ENCODE peak calls at places on chromosomes 16 and 17, in eight cellular contexts. P is pancreas, J is endothelial cell, G is nephron progenitor cell, C is upper lobe of right lung, B is BJ, W is GM12878, F is AG09319. U is an unnamed sample.

GRCh38 chr17:55520402-55520801 is 9.2 kb upstream of the SMIM36 start:
- DNase-seq in P (no peak), B (no peak), C (no peak), F (no peak), J (no peak), W (no peak), G (no peak), U (no peak)

GRCh38 chr16:57643166-57643813 is 14.9 kb downstream of the ADGRG1 start:
- DNase-seq in J (no peak), G (no peak), F (no peak), B (peak; percentile 29), C (peak; percentile 78), P (no peak), W (no peak), U (no peak)

GRCh38 chr17:39349246-39349645 is 52.2 kb downstream of the FBXL20 start:
- DNase-seq in W (no peak), P (no peak), B (no peak), F (no peak), C (no peak), J (no peak), G (no peak), U (no peak)

GRCh38 chr16:12228607-12229499 is 252.3 kb downstream of the SNX29 start:
- DNase-seq in W (no peak), C (no peak), F (peak; percentile 75), B (peak; percentile 60), J (peak; percentile 65), G (peak; percentile 63), P (no peak), U (no peak)

GRCh38 chr17:79618383-79619067 is 7.7 kb upstream of the RBFOX3 start:
- DNase-seq in C (peak; percentile 31), J (no peak), G (no peak), P (peak; percentile 10), F (no peak), B (no peak), W (no peak), U (peak; percentile 8)

GRCh38 chr17:67151717-67152116 is 93.3 kb downstream of the HELZ start:
- DNase-seq in J (no peak), G (no peak), B (peak; percentile 14), C (no peak), F (no peak), W (no peak), P (no peak), U (no peak)

GRCh38 chr17:5912927-5913565 is 157.1 kb upstream of the WSCD1 start:
- DNase-seq in B (no peak), P (no peak), J (no peak), W (no peak), C (no peak), G (no peak), F (no peak), U (no peak)

GRCh38 chr16:65178151-65178550 is 56.3 kb upstream of the CDH11 start:
- DNase-seq in B (no peak), P (no peak), F (no peak), W (no peak), J (no peak), G (no peak), C (no peak), U (no peak)

GRCh38 chr17:50570516-50570915 is 10.0 kb downstream of the CACNA1G start:
- DNase-seq in J (no peak), B (no peak), C (no peak), W (no peak), P (no peak), F (no peak), G (no peak), U (no peak)

GRCh38 chr17:16935786-16936185 is 36.1 kb downstream of the TNFRSF13B start:
- DNase-seq in P (peak; percentile 1), F (no peak), B (no peak), G (no peak), J (no peak), C (no peak), W (no peak), U (no peak)

GRCh38 chr17:72205357-72205756 is 84.5 kb downstream of the SOX9 start:
- DNase-seq in F (no peak), C (no peak), W (no peak), G (no peak), J (no peak), B (no peak), P (no peak), U (no peak)

GRCh38 chr16:51326131-51326856 is 175.2 kb upstream of the SALL1 start:
- DNase-seq in C (no peak), F (no peak), B (peak; percentile 50), P (no peak), W (no peak), G (no peak), J (no peak), U (no peak)

GRCh38 chr16:14409563-14409962 is 220.5 kb downstream of the PARN start:
- DNase-seq in C (no peak), F (peak; percentile 82), J (no peak), P (no peak), B (peak; percentile 97), W (no peak), G (no peak), U (no peak)

GRCh38 chr17:41785876-41786226 is 660 bp downstream of the JUP start:
- DNase-seq in W (no peak), F (no peak), B (no peak), J (no peak), P (peak; percentile 73), G (no peak), C (peak; percentile 86), U (peak; percentile 82)

GRCh38 chr17:43449470-43450202 is 34.1 kb upstream of the DHX8 start:
- DNase-seq in P (peak; percentile 19), F (no peak), B (no peak), J (no peak), W (no peak), G (peak; percentile 22), C (no peak), U (no peak)

GRCh38 chr17:17926840-17927449 is 45.3 kb downstream of the TOM1L2 start:
- DNase-seq in C (no peak), B (no peak), J (no peak), F (no peak), W (no peak), G (no peak), P (no peak), U (no peak)

GRCh38 chr16:57914244-57915173 is 56.4 kb downstream of the CNGB1 start:
- DNase-seq in J (no peak), C (no peak), W (no peak), G (no peak), F (no peak), B (no peak), P (no peak), U (no peak)

GRCh38 chr17:17275991-17276390 is 5.1 kb downstream of the COPS3 start:
- DNase-seq in P (no peak), W (no peak), B (no peak), J (no peak), C (no peak), G (no peak), F (no peak), U (no peak)

GRCh38 chr17:72164340-72164739 is 43.5 kb downstream of the SOX9 start:
- DNase-seq in G (no peak), P (no peak), C (no peak), B (no peak), F (no peak), W (no peak), J (no peak), U (no peak)

GRCh38 chr17:17567631-17568030 is 23.9 kb downstream of the PEMT start:
- DNase-seq in B (no peak), W (no peak), J (no peak), G (no peak), P (peak; percentile 74), C (no peak), F (no peak), U (no peak)

DNA sequence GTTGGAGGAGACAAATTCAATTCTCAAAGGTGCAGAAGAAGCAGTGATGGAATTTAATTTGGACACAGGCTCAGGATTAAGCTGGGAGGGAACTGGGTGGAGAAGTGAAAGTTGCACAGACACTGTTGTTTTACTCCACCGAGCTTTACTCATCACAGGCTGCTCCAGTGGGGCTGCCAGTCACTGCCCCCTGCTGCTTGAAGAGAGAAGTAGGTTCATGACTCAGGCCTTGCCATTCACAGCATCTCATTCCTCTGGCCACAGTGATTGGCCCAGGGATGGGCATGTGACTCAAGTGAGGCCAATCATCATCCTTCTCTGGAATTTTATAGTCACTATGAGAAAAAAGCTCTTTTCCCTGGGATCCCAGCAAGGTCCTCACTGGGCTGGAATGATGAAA is 11.8 kb downstream of the GNAO1 start:
- DNase-seq in W (no peak), J (no peak), G (peak; percentile 21), P (no peak), F (no peak), B (no peak), C (no peak), U (no peak)
- TF ChIP-seq CTCF in W (peak; percentile 56), J (no peak), G (peak; percentile 40), P (no peak), F (peak; percentile 1), B (no peak), C (peak; percentile 34), U (peak; percentile 36)

DNA sequence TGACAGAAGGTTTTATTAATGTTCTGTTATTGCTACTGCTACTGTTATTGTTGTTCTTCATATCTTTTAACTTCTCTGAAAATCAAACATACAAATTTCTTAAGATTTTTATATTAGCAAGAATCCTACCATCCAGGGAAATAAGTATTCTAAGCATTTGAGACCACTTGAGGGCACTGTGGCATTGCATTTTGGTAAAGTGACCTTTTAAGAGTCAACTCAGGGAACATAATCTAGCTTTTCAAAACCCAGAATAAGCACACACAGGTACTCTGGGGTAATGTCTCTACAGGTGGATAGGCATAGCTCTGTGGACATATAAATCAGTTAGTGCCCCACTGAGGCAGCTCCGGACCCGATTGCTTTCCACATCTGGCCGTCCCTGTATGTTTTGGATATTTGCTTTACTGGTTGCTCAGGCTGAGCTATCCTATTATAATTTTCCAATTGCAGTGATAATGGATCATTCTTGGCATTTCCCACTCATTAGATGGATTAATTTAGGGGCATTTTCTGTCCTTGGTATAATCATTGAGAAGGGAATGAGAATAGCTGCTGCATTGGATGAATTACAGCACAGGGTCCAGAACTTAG is 1425.1 kb upstream of the CDH8 start:
- DNase-seq in W (no peak), C (no peak), F (peak; percentile 10), G (peak; percentile 42), P (peak; percentile 13), B (no peak), J (peak; percentile 39), U (no peak)
- TF ChIP-seq CTCF in W (no peak), C (peak; percentile 37), F (peak; percentile 51), G (peak; percentile 50), P (no peak), B (peak; percentile 27), J (peak; percentile 39), U (no peak)

GRCh38 chr17:58056476-58056875 is 26.7 kb upstream of the DYNLL2 start:
- DNase-seq in B (no peak), F (no peak), J (no peak), P (no peak), G (no peak), W (no peak), C (no peak), U (no peak)
- TF ChIP-seq CTCF in B (no peak), F (no peak), J (no peak), P (no peak), G (no peak), W (no peak), C (no peak), U (no peak)

GRCh38 chr17:74008196-74008595 is 195.3 kb upstream of the RPL38 start:
- DNase-seq in F (no peak), G (no peak), J (peak; percentile 16), B (no peak), P (no peak), W (no peak), C (no peak), U (no peak)
- TF ChIP-seq CTCF in F (no peak), G (no peak), J (peak; percentile 27), B (no peak), P (no peak), W (peak; percentile 27), C (no peak), U (peak; percentile 8)